ENCODE peak calls at places on chromosomes 12 and 14, in five cellular contexts. F, P, H, N and V are unnamed samples.

GRCh38 chr14:84421611-84422010 is 1108.3 kb upstream of the FLRT2 start:
- DNase-seq in F (no peak), H (no peak), P (no peak), N (no peak), V (no peak)

GRCh38 chr14:99452968-99453367 is 27.7 kb downstream of the SETD3 start:
- DNase-seq in F (no peak), N (no peak), P (no peak), H (no peak), V (no peak)

GRCh38 chr14:69879175-69880047 is at the start of gene SMOC1:
- DNase-seq in H (no peak), F (peak; percentile 79), N (no peak), P (peak; percentile 73), V (peak; percentile 87)

GRCh38 chr12:90977224-90977623 is 22.2 kb upstream of the CCER1 start:
- DNase-seq in F (peak; percentile 38), H (no peak), P (no peak), N (no peak), V (no peak)

GRCh38 chr12:104374071-104374470 is 70.5 kb downstream of the EID3 start:
- DNase-seq in N (no peak), F (no peak), H (no peak), P (no peak), V (no peak)

GRCh38 chr14:68685419-68686211 is 107.3 kb downstream of the ZFP36L1 start:
- DNase-seq in N (peak; percentile 89), P (no peak), H (peak; percentile 20), F (peak; percentile 84), V (no peak)

GRCh38 chr12:53195516-53196420 is 11.3 kb downstream of the ITGB7 start:
- DNase-seq in N (no peak), P (no peak), H (no peak), F (no peak), V (no peak)

GRCh38 chr12:580813-581212 is 82.4 kb downstream of the NINJ2 start:
- DNase-seq in P (no peak), H (no peak), F (no peak), N (no peak), V (no peak)

GRCh38 chr14:26925876-26926584 is 328.2 kb upstream of the NOVA1 start:
- DNase-seq in F (no peak), P (no peak), N (no peak), H (no peak), V (no peak)

GRCh38 chr12:56521590-56522371 is at the start of gene RBMS2:
- DNase-seq in P (peak; percentile 96), N (no peak), H (peak; percentile 58), F (peak; percentile 94), V (peak; percentile 75)

GRCh38 chr14:100895411-100895810 is 8.1 kb downstream of the RTL1 start:
- DNase-seq in N (no peak), P (no peak), F (no peak), H (no peak), V (no peak)

GRCh38 chr12:26029741-26030033 is 71.2 kb downstream of the RASSF8 start:
- DNase-seq in P (no peak), H (no peak), N (no peak), F (peak; percentile 30), V (no peak)

GRCh38 chr14:100645200-100645985 is 58.2 kb upstream of the BEGAIN start:
- DNase-seq in F (peak; percentile 76), P (peak; percentile 82), H (peak; percentile 85), N (peak; percentile 11), V (peak; percentile 84)

GRCh38 chr14:32430326-32430725 is 101.2 kb downstream of the AKAP6 start:
- DNase-seq in F (peak; percentile 69), P (no peak), H (peak; percentile 19), N (no peak), V (no peak)

GRCh38 chr14:64081174-64081746 is 212.9 kb downstream of the ESR2 start:
- DNase-seq in F (no peak), P (no peak), N (no peak), H (no peak), V (no peak)

GRCh38 chr14:70808023-70808401 is 1.3 kb downstream of the MAP3K9 start:
- DNase-seq in N (no peak), H (no peak), F (no peak), P (peak; percentile 71), V (peak; percentile 54)

GRCh38 chr14:102722646-102723045 is 54.6 kb upstream of the TRAF3 start:
- DNase-seq in H (no peak), P (no peak), N (no peak), F (no peak), V (no peak)

GRCh38 chr12:84604541-84604940 is 308.1 kb downstream of the SLC6A15 start:
- DNase-seq in P (no peak), F (no peak), N (no peak), H (no peak), V (no peak)

GRCh38 chr14:75494898-75495297 is 27.4 kb upstream of the BATF start:
- DNase-seq in H (no peak), P (no peak), N (no peak), F (no peak), V (no peak)

GRCh38 chr12:68945255-68945654 is 12.3 kb upstream of the CPM start:
- DNase-seq in N (no peak), H (no peak), P (no peak), F (no peak), V (no peak)

GRCh38 chr14:105853089-105853906 is 326.9 kb downstream of the TMEM121 start:
- DNase-seq in H (no peak), P (no peak), N (peak; percentile 79), F (no peak), V (peak; percentile 87)

GRCh38 chr12:19158909-19159308 is 29.4 kb downstream of the PLEKHA5 start:
- DNase-seq in F (peak; percentile 65), N (no peak), H (no peak), P (no peak), V (no peak)

GRCh38 chr12:58914457-58914856 is 5.8 kb downstream of the LRIG3 start:
- DNase-seq in P (no peak), F (no peak), N (no peak), H (no peak), V (no peak)

GRCh38 chr14:32584079-32584478 is 255.0 kb downstream of the AKAP6 start:
- DNase-seq in N (no peak), P (no peak), F (no peak), H (no peak), V (no peak)

GRCh38 chr12:112161711-112162110 is 36.4 kb downstream of the TRAFD1 start:
- DNase-seq in N (no peak), P (no peak), F (no peak), H (no peak), V (no peak)

GRCh38 chr12:10243803-10244520 is 31.3 kb downstream of the GABARAPL1 start:
- DNase-seq in H (peak; percentile 12), P (no peak), N (peak; percentile 58), F (no peak), V (no peak)

GRCh38 chr12:27995406-27995805 is 22.9 kb upstream of the PTHLH start:
- DNase-seq in P (no peak), F (no peak), H (no peak), N (no peak), V (no peak)

GRCh38 chr12:22670762-22671161 is 45.8 kb downstream of the ETNK1 start:
- DNase-seq in F (peak; percentile 12), P (no peak), N (no peak), H (no peak), V (no peak)

GRCh38 chr12:3083949-3084348 is 6.8 kb downstream of the TSPAN9 start:
- DNase-seq in P (no peak), H (no peak), N (no peak), F (no peak), V (no peak)

GRCh38 chr14:36271939-36272907 is 48.2 kb downstream of the MBIP start:
- DNase-seq in F (peak; percentile 5), P (no peak), H (no peak), N (no peak), V (peak; percentile 7)

GRCh38 chr12:99043319-99043914 is 398.3 kb downstream of the APAF1 start:
- DNase-seq in N (peak; percentile 28), H (peak; percentile 67), F (peak; percentile 64), P (peak; percentile 76), V (peak; percentile 49)

GRCh38 chr12:15152864-15153263 is 68.4 kb downstream of the RERG start:
- DNase-seq in H (no peak), N (no peak), P (peak; percentile 48), F (peak; percentile 30), V (no peak)

GRCh38 chr14:52700701-52701172 is 5.4 kb upstream of the ERO1A start:
- DNase-seq in F (peak; percentile 33), H (no peak), N (no peak), P (peak; percentile 47), V (no peak)

GRCh38 chr12:95446511-95446910 is 27.4 kb upstream of the METAP2 start:
- DNase-seq in P (no peak), F (peak; percentile 7), H (peak; percentile 18), N (no peak), V (peak; percentile 22)
- TF ChIP-seq RCOR1 in P (no peak), F (no peak), H (no peak), N (no peak), V (no peak)

GRCh38 chr14:93969082-93969828 is 7.1 kb downstream of the ASB2 start:
- DNase-seq in P (no peak), F (no peak), H (no peak), N (no peak), V (no peak)

GRCh38 chr14:93971635-93972027 is 4.7 kb downstream of the ASB2 start:
- DNase-seq in H (no peak), N (no peak), F (no peak), P (no peak), V (no peak)

GRCh38 chr14:93970589-93970966 is 5.8 kb downstream of the ASB2 start:
- DNase-seq in F (no peak), N (no peak), P (peak; percentile 37), H (no peak), V (peak; percentile 56)

GRCh38 chr14:93972618-93973205 is 3.7 kb downstream of the ASB2 start:
- DNase-seq in P (no peak), H (no peak), N (no peak), F (no peak), V (no peak)

GRCh38 chr14:93970967-93971634 is 5.3 kb downstream of the ASB2 start:
- DNase-seq in F (peak; percentile 18), N (no peak), H (no peak), P (no peak), V (no peak)
- TF ChIP-seq RCOR1 in F (no peak), N (peak; percentile 43), H (no peak), P (no peak), V (no peak)

DNA sequence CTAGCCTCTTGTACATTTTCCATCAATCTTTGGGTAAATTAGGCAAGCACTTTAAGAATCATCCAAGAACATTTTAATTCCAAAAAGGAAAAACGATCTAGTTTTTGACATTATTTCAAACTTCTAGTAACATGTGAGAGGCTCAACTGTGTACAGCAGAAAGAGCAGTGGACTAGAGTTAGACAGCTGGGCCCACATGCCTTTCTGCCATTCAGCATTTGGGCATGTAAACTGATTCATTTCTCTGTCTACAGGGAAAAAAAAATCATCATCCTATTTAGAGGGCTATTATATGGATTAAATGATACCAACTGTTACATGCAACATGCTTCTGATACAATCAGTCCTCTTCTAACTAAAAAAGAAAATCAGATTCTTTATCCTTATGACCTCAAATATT is 17.7 kb downstream of the ATP2B1 start:
- DNase-seq in F (peak; percentile 51), P (no peak), N (no peak), H (no peak), V (no peak)
- TF ChIP-seq RCOR1 in F (no peak), P (no peak), N (no peak), H (no peak), V (no peak)

GRCh38 chr12:117641885-117642284 is 280.5 kb upstream of the NOS1 start:
- DNase-seq in P (no peak), F (no peak), H (no peak), N (no peak), V (no peak)
- TF ChIP-seq RCOR1 in P (no peak), F (no peak), H (no peak), N (no peak), V (no peak)